ENCODE peak calls at places on chromosomes 3 and 15, in nine cellular contexts. Z is neural progenitor cell, V is HCT116, C is fibroblast of lung, T is IMR-90, R is endodermal cell, Y is PC-3, A is mesendoderm, K is neuronal stem cell. B is an unnamed sample.

GRCh38 chr3:72820405-72820804 is 27.8 kb downstream of the SHQ1 start:
- DNase-seq in V (no peak), A (no peak), Y (peak), C (peak), Z (no peak), T (peak), K (no peak), R (no peak), B (no peak)

GRCh38 chr3:108528459-108529231 is 18.2 kb upstream of the MYH15 start:
- DNase-seq in V (no peak), T (no peak), Y (no peak), C (no peak), R (no peak), K (no peak), Z (no peak), A (no peak), B (no peak)

GRCh38 chr15:51312754-51313390 is 25.5 kb downstream of the CYP19A1 start:
- DNase-seq in R (no peak), T (peak), Z (no peak), Y (peak), K (no peak), V (peak), A (no peak), C (peak), B (no peak)

GRCh38 chr3:14465425-14465824 is 63.0 kb downstream of the SLC6A6 start:
- DNase-seq in Z (no peak), T (no peak), K (no peak), Y (no peak), V (no peak), A (no peak), R (no peak), C (no peak), B (no peak)

GRCh38 chr3:171614318-171614967 is 154.2 kb upstream of the TNIK start:
- DNase-seq in A (peak), C (peak), R (peak), V (no peak), Z (peak), T (peak), Y (no peak), K (peak), B (peak)

GRCh38 chr3:105842449-105842848 is 26.4 kb downstream of the CBLB start:
- DNase-seq in R (no peak), C (no peak), Y (no peak), K (no peak), Z (no peak), V (no peak), T (no peak), A (peak), B (no peak)

GRCh38 chr15:38564557-38565286 is at the start of gene RASGRP1:
- DNase-seq in A (peak), Z (peak), T (peak), Y (peak), V (no peak), R (peak), C (peak), K (peak), B (peak)

GRCh38 chr3:144241381-144241780 is 269.8 kb downstream of the DIPK2A start:
- DNase-seq in C (no peak), T (no peak), Z (no peak), R (no peak), A (no peak), K (no peak), V (no peak), Y (no peak), B (no peak)

GRCh38 chr3:46484911-46485696 is 12.7 kb upstream of the RTP3 start:
- DNase-seq in V (no peak), R (peak), K (no peak), Z (no peak), C (no peak), T (no peak), A (peak), Y (no peak), B (peak)

GRCh38 chr15:74892313-74892712 is 2.5 kb downstream of the MPI start:
- DNase-seq in T (no peak), K (no peak), Y (peak), R (no peak), Z (no peak), C (no peak), V (no peak), A (no peak), B (no peak)

GRCh38 chr3:11384074-11384473 is 111.9 kb downstream of the ATG7 start:
- DNase-seq in A (no peak), Z (no peak), V (no peak), Y (no peak), R (no peak), C (no peak), K (no peak), T (no peak), B (no peak)

GRCh38 chr15:42031211-42031915 is 10.5 kb upstream of the PLA2G4E start:
- DNase-seq in A (no peak), Y (no peak), T (no peak), K (no peak), C (no peak), Z (no peak), V (no peak), R (no peak), B (no peak)

GRCh38 chr15:49315543-49315942 is 107.5 kb upstream of the FGF7 start:
- DNase-seq in A (peak), T (no peak), V (no peak), Z (peak), Y (no peak), R (peak), K (no peak), C (no peak), B (no peak)
- H3K27ac ChIP-seq in A (no peak), T (no peak), V (no peak), Z (no peak), Y (no peak), R (no peak), K (no peak), C (no peak), B (no peak)

GRCh38 chr3:194257030-194257657 is 94.0 kb downstream of the CPN2 start:
- DNase-seq in C (no peak), T (no peak), Y (no peak), V (no peak), A (no peak), R (no peak), K (no peak), Z (no peak), B (no peak)

GRCh38 chr3:194254032-194254431 is 97.1 kb downstream of the CPN2 start:
- DNase-seq in Z (no peak), A (no peak), T (no peak), Y (no peak), C (no peak), R (peak), K (no peak), V (no peak), B (no peak)

GRCh38 chr3:194256040-194256945 is 94.8 kb downstream of the CPN2 start:
- DNase-seq in Y (no peak), Z (no peak), T (no peak), C (no peak), R (peak), A (no peak), K (no peak), V (no peak), B (no peak)

GRCh38 chr3:194253270-194253669 is 97.9 kb downstream of the CPN2 start:
- DNase-seq in T (no peak), Z (no peak), K (no peak), C (no peak), V (no peak), Y (no peak), R (peak), A (no peak), B (no peak)

DNA sequence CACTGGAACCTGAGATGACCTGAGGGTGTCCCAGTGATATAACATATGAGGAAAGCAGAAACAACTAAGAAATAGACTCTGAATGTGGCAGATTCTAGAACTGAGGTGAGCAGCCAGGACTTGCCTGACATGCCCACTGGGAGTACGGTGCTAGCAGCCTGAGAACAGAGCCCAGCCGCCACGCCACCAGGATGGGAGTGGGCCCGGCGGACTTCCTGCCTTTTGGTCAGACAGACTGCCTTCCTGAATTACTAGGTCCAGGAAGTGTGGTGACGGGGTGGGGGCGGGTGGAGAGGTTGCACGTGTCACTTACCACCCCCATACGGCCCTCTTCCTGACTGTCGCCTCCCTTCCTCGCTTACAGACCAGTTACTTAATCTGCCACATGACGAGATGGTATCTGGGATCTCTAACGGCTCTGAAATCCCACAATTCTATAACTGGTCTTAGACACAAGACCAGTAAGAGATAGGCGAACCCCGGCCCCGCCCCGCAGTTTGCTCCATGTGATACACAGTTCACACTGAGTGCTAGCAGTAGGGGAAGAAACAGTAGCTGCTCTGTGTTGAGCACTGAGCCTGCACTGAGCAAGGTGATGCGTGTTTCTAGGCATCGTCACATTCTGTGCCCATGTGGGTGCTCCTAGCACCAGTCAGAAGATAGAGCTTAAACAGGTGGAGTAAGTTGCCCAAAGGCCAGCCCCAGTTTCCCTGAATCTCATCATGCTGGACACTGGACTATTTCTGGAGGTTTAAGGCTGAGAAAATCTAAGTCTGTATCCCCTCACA is 95.7 kb downstream of the CPN2 start:
- DNase-seq in T (no peak), C (no peak), A (peak), Z (no peak), Y (no peak), K (no peak), V (no peak), R (peak), B (peak)
- H3K9ac ChIP-seq in T (no peak), C (no peak), A (no peak), Z (no peak), Y (no peak), K (peak), V (no peak), R (no peak), B (no peak)

DNA sequence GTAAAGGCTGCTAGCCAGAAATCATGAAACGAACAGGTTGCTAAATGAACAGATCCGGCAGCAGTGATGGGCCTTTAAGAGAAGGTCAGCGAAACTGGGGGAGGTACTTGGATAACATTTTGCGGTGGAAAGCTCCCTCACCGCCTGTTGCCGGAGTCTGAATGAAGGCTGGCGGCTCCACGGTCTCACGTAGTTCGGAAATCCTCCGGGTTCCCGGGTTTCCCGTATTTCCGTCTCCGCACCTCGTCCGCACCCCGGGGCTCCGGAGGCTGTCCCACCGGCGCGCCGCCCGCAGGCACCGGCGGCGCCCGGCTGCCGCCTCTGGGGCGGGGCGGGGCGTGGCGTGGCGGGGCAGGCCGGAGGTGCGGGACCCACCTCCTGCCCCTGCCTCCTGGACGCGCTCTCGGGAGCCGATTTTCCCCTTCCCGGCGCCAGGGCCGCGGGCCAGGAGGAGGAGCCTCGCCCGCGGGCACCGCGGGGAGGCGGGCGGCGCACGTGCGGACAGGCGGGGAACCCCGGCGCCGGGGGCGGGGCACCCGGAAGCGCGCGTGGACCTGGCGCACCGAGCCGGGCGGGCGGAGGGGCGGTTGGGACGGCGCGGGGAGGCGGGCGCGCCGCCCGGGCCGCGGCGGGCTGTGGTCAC is at the start of gene ZDHHC23:
- DNase-seq in C (peak), Z (peak), R (peak), A (peak), T (peak), V (peak), K (peak), Y (peak), B (peak)
- H3K27ac ChIP-seq in C (no peak), Z (no peak), R (no peak), A (peak), T (no peak), V (peak), K (no peak), Y (no peak), B (peak)

GRCh38 chr15:63503739-63504246 is 600 bp upstream of the USP3 start:
- DNase-seq in R (peak), Y (peak), T (peak), V (peak), K (no peak), C (peak), Z (no peak), A (peak), B (peak)

GRCh38 chr15:63502137-63502801 is 2.1 kb upstream of the USP3 start:
- DNase-seq in Y (peak), A (no peak), Z (no peak), T (peak), V (no peak), C (no peak), R (no peak), K (no peak), B (no peak)

GRCh38 chr15:63504247-63504978 is at the start of gene USP3:
- DNase-seq in R (peak), T (peak), Z (peak), K (peak), A (peak), C (peak), Y (peak), V (peak), B (peak)

GRCh38 chr15:63501256-63502089 is 2.9 kb upstream of the USP3 start:
- DNase-seq in V (no peak), T (peak), Z (peak), K (no peak), C (peak), A (peak), Y (peak), R (peak), B (peak)

DNA sequence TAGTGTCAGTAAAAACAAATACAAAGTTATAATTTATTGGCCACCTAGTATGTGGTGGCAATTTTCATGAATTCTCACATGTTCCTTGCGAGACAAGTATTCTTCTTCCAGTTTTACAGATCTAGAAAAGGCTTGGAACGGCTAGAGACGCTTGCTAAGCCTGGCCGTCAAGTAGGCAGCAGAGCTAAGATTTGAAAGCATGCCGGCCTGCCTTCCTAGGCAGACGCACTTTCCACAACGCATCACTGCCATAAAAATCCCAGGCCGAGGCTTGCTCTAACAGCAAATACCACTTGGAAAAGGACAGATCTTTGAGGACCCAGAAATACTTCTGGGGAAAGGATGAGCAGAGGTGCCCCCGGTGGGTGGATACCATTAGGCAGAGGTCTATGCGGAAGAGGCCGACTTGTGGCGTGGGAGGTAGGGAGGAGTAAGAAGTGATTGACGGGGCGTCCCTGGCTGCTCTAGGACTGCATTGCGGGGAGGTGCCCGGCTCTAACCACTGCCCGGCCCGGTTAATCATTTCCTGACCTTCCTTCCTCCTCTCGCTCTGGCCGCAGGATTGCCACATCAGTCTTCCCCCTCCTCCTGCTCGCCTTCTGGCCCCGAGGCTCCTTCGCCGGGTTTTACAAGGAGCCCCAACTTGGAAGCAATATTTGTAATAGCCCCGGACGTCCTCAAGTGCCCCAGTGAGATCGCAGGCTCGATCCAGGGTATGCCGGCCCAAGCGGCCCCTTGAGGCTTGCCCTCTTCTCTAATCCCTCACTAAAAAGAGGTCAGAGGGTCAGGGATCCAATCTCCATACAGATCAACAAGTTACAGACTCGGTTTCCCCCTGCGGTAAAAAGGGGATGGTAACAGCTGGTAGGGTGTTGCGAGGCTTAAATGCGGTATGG is 1.3 kb upstream of the USP3 start:
- DNase-seq in C (peak), K (no peak), Y (peak), T (peak), V (peak), A (peak), R (peak), Z (peak), B (peak)
- H3K9ac ChIP-seq in C (peak), K (peak), Y (peak), T (peak), V (peak), A (peak), R (peak), Z (no peak), B (peak)

GRCh38 chr15:76994001-76994400 is 925 bp upstream of the PSTPIP1 start:
- DNase-seq in R (peak), C (no peak), K (no peak), A (no peak), V (no peak), T (no peak), Z (no peak), Y (peak), B (peak)
- H3K27ac ChIP-seq in R (no peak), C (no peak), K (no peak), A (no peak), V (no peak), T (no peak), Z (no peak), Y (no peak), B (no peak)

GRCh38 chr3:67646586-67647234 is 7.7 kb downstream of the SUCLG2 start:
- DNase-seq in A (no peak), C (peak), Z (no peak), Y (peak), K (no peak), R (no peak), T (peak), V (no peak), B (no peak)
- H3K9ac ChIP-seq in A (no peak), C (peak), Z (no peak), Y (peak), K (no peak), R (no peak), T (peak), V (no peak), B (no peak)

GRCh38 chr3:52891164-52891563 is 6.2 kb downstream of the STIMATE start:
- DNase-seq in C (no peak), A (no peak), R (no peak), K (no peak), Z (no peak), Y (no peak), V (no peak), T (no peak), B (no peak)
- H3K27ac ChIP-seq in C (no peak), A (no peak), R (no peak), K (no peak), Z (no peak), Y (no peak), V (no peak), T (peak), B (peak)

DNA sequence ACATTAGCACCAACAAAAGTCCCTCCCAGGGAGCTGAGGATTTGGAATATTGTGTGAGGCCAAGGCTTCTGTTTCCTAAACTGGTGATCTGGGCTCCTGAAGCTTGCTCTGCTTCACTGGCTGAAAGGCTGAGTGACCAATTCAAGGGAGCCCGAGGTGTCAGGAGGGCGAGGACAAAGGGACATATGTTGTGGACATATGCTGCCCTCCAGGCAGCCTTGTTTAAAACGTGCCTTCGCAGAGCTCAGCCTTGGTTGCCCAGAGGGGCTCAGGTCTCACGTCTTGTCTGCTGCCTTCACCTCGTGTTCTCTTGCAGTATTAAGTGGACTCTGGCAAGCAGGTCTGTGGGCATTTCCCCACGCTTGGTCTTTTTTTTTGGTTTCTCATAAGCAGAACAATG is 7.0 kb downstream of the SLCO3A1 start:
- DNase-seq in K (no peak), T (no peak), C (no peak), V (no peak), A (no peak), Y (no peak), Z (no peak), R (no peak), B (no peak)
- H3K9ac ChIP-seq in K (no peak), T (no peak), C (no peak), V (no peak), A (no peak), Y (no peak), Z (no peak), R (no peak), B (no peak)

DNA sequence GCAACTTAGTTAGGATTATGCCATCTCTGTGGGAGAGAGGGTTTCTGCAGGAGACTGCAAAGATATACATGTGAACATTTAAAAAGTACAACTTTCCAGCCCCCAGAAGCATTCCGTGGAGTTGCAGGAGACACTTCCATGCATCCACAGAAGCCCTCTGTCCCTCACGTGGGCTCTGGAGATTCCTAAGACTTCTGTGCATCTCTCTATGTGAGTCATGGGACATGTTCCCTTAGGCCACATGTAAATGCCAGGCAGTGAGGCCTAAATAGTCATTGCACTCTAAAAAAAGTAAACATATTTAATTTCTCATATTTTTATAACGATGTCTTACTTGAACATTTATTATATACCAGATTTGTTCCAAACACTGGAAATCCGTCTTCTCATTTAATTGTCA is 126.5 kb upstream of the ROPN1 start:
- DNase-seq in T (peak), A (no peak), C (peak), Z (no peak), R (no peak), V (no peak), K (no peak), Y (peak), B (no peak)
- H3K27ac ChIP-seq in T (no peak), A (no peak), C (no peak), Z (no peak), R (no peak), V (no peak), K (no peak), Y (peak), B (no peak)

B was measured in kidney.